ENCODE peak calls at places on chromosomes 13 and 19, in four cellular contexts. One of them, this sample, is unnamed.

GRCh38 chr13:97849305-97849704 is 104.2 kb upstream of the IPO5 start:
- DNase-seq in adrenal gland: no peak
- DNase-seq in GF-D8: no peak
- DNase-seq in CD4-positive, alpha-beta T cell: no peak
- DNase-seq in this sample: no peak

GRCh38 chr13:51585696-51586095 is 1.4 kb downstream of the WDFY2 start:
- DNase-seq in CD4-positive, alpha-beta T cell: no peak
- DNase-seq in adrenal gland: no peak
- DNase-seq in GF-D8: peak
- DNase-seq in this sample: no peak

GRCh38 chr13:110633776-110634175 is 18.4 kb downstream of the NAXD start:
- DNase-seq in GF-D8: no peak
- DNase-seq in adrenal gland: no peak
- DNase-seq in CD4-positive, alpha-beta T cell: no peak
- DNase-seq in this sample: no peak

GRCh38 chr19:48390188-48391099 is 907 bp downstream of the KDELR1 start:
- DNase-seq in GF-D8: peak
- DNase-seq in CD4-positive, alpha-beta T cell: peak
- DNase-seq in adrenal gland: peak
- DNase-seq in this sample: peak

GRCh38 chr13:72726721-72727416 is 560 bp downstream of the MZT1 start:
- DNase-seq in adrenal gland: peak
- DNase-seq in GF-D8: peak
- DNase-seq in CD4-positive, alpha-beta T cell: peak
- DNase-seq in this sample: no peak

GRCh38 chr13:71879129-71879535 is 12.1 kb upstream of the DACH1 start:
- DNase-seq in GF-D8: peak
- DNase-seq in CD4-positive, alpha-beta T cell: no peak
- DNase-seq in adrenal gland: no peak
- DNase-seq in this sample: peak

GRCh38 chr13:40318366-40318765 is 348.1 kb downstream of the FOXO1 start:
- DNase-seq in GF-D8: no peak
- DNase-seq in CD4-positive, alpha-beta T cell: no peak
- DNase-seq in adrenal gland: peak
- DNase-seq in this sample: peak

GRCh38 chr13:113063091-113063491 is 42.5 kb upstream of the F7 start:
- DNase-seq in CD4-positive, alpha-beta T cell: no peak
- DNase-seq in adrenal gland: no peak
- DNase-seq in GF-D8: no peak
- DNase-seq in this sample: no peak

This sample was measured in mucosa of gallbladder.